ENCODE peak calls at places on chromosomes 7 and 10, in five cellular contexts. R, K, S, N and X are unnamed samples.

GRCh38 chr10:114491933-114492332 is 87.6 kb upstream of the AFAP1L2 start:
- DNase-seq in R (peak; percentile 1), K (no peak), S (no peak), N (no peak), X (no peak)

GRCh38 chr7:1227814-1228534 is 4.7 kb upstream of the UNCX start:
- DNase-seq in R (peak; percentile 24), K (no peak), S (no peak), N (no peak), X (no peak)

GRCh38 chr7:83936056-83936703 is 258.4 kb downstream of the SEMA3A start:
- DNase-seq in R (peak; percentile 80), K (peak; percentile 34), S (peak; percentile 44), N (peak; percentile 18), X (peak; percentile 76)

GRCh38 chr10:114709966-114710365 is 51.9 kb upstream of the ABLIM1 start:
- DNase-seq in R (no peak), K (peak; percentile 57), S (no peak), N (no peak), X (no peak)

GRCh38 chr10:32054087-32054486 is 2.1 kb downstream of the KIF5B start:
- DNase-seq in R (peak; percentile 56), K (peak; percentile 43), S (no peak), N (no peak), X (no peak)

GRCh38 chr7:46855851-46856250 is 726.1 kb downstream of the TNS3 start:
- DNase-seq in R (no peak), K (no peak), S (no peak), N (no peak), X (no peak)

GRCh38 chr7:78510580-78511188 is 712.1 kb downstream of the PHTF2 start:
- DNase-seq in R (peak; percentile 93), K (peak; percentile 32), S (peak; percentile 13), N (no peak), X (peak; percentile 34)

GRCh38 chr7:75869776-75870379 is 9.0 kb upstream of the RHBDD2 start:
- DNase-seq in R (no peak), K (no peak), S (no peak), N (no peak), X (no peak)

GRCh38 chr7:36301914-36302771 is 87.5 kb upstream of the ANLN start:
- DNase-seq in R (peak; percentile 81), K (no peak), S (no peak), N (no peak), X (no peak)

GRCh38 chr10:114272696-114273095 is 33.6 kb downstream of the VWA2 start:
- DNase-seq in R (no peak), K (no peak), S (no peak), N (no peak), X (no peak)

GRCh38 chr7:101904019-101904418 is 86.6 kb downstream of the CUX1 start:
- DNase-seq in R (no peak), K (no peak), S (no peak), N (no peak), X (no peak)

GRCh38 chr7:135877799-135878198 is 99.4 kb downstream of the MTPN start:
- DNase-seq in R (peak; percentile 46), K (no peak), S (no peak), N (no peak), X (peak; percentile 76)

GRCh38 chr10:96719850-96720421 is 378 bp downstream of the PIK3AP1 start:
- DNase-seq in R (peak; percentile 72), K (no peak), S (peak; percentile 50), N (no peak), X (peak; percentile 73)

GRCh38 chr7:10821156-10821555 is 152.5 kb upstream of the PHF14 start:
- DNase-seq in R (no peak), K (no peak), S (no peak), N (no peak), X (no peak)

GRCh38 chr7:23357190-23358093 is 58.3 kb downstream of the MALSU1 start:
- DNase-seq in R (peak; percentile 69), K (no peak), S (no peak), N (no peak), X (peak; percentile 62)